ENCODE peak calls at places on chromosomes 16 and 17, in eight cellular contexts. U is ovary, A is stomach, O is endothelial cell of umbilical vein, Z is gastrocnemius medialis, S is K562, P is uterus, N is heart left ventricle. M is an unnamed sample.

GRCh38 chr16:50276801-50277560 is 10.6 kb downstream of the ADCY7 start:
- DNase-seq in U (no peak), Z (no peak), S (no peak), O (no peak), A (no peak), P (no peak), N (no peak), M (no peak)

GRCh38 chr17:2043785-2044184 is 2.0 kb downstream of the OVCA2 start:
- DNase-seq in P (no peak), U (no peak), N (no peak), O (no peak), Z (no peak), S (no peak), A (no peak), M (no peak)

GRCh38 chr17:7258731-7259554 is 3.3 kb downstream of the CLDN7 start:
- DNase-seq in N (no peak), Z (no peak), P (no peak), S (no peak), O (no peak), A (no peak), U (no peak), M (no peak)

GRCh38 chr17:50677851-50678375 is 29.8 kb downstream of the ANKRD40 start:
- DNase-seq in N (no peak), P (no peak), O (no peak), Z (no peak), U (no peak), S (no peak), A (no peak), M (no peak)

GRCh38 chr17:78412403-78412802 is 34.0 kb downstream of the PGS1 start:
- DNase-seq in U (no peak), P (no peak), N (no peak), S (peak; percentile 64), A (no peak), Z (peak; percentile 27), O (no peak), M (no peak)

GRCh38 chr16:83742076-83742475 is 65.7 kb upstream of the HSBP1 start:
- DNase-seq in S (no peak), P (no peak), N (no peak), Z (no peak), U (no peak), A (no peak), O (no peak), M (no peak)

GRCh38 chr16:46845952-46846351 is 15.0 kb upstream of the C16orf87 start:
- DNase-seq in S (no peak), Z (no peak), O (no peak), A (no peak), N (no peak), U (no peak), P (no peak), M (peak; percentile 31)

GRCh38 chr17:76121932-76122383 is 18.4 kb upstream of the EXOC7 start:
- DNase-seq in S (no peak), O (no peak), U (peak; percentile 48), Z (no peak), A (peak; percentile 35), P (peak; percentile 31), N (peak; percentile 47), M (no peak)

GRCh38 chr17:74723891-74724290 is 11.2 kb upstream of the CD300LF start:
- DNase-seq in O (no peak), U (no peak), N (no peak), A (no peak), S (no peak), Z (no peak), P (no peak), M (no peak)

GRCh38 chr17:70905796-70906195 is 736.5 kb downstream of the KCNJ2 start:
- DNase-seq in U (no peak), N (peak; percentile 56), S (no peak), P (no peak), Z (no peak), O (no peak), A (no peak), M (no peak)

GRCh38 chr17:16969931-16970906 is 1.7 kb downstream of the TNFRSF13B start:
- DNase-seq in A (no peak), O (no peak), S (no peak), Z (no peak), U (no peak), P (no peak), N (no peak), M (no peak)

GRCh38 chr17:8155341-8156173 is 3.4 kb upstream of the PER1 start:
- DNase-seq in N (no peak), A (peak; percentile 60), Z (no peak), O (no peak), S (no peak), U (no peak), P (no peak), M (peak; percentile 63)

GRCh38 chr17:8532021-8532420 is 96.3 kb downstream of the NDEL1 start:
- DNase-seq in S (peak; percentile 90), Z (no peak), A (peak; percentile 63), U (no peak), N (no peak), O (no peak), P (no peak), M (no peak)

GRCh38 chr17:81035389-81036127 is 607 bp downstream of the BAIAP2 start:
- DNase-seq in Z (no peak), N (peak; percentile 37), A (no peak), S (peak; percentile 57), U (peak; percentile 55), P (no peak), O (peak; percentile 26), M (no peak)

GRCh38 chr17:49388290-49388640 is 26.2 kb upstream of the ZNF652 start:
- DNase-seq in U (no peak), O (no peak), P (no peak), S (no peak), Z (no peak), N (no peak), A (no peak), M (no peak)
- H3K4me3 ChIP-seq in U (no peak overlapping the region), O (no peak overlapping the region), P (no peak overlapping the region), S (no peak overlapping the region), Z (no peak overlapping the region), N (no peak overlapping the region), A (no peak overlapping the region), M (no peak overlapping the region)

GRCh38 chr16:88624481-88624880 is 13.9 kb upstream of the IL17C start:
- DNase-seq in P (no peak), S (no peak), A (no peak), Z (no peak), U (no peak), O (no peak), N (no peak), M (no peak)

GRCh38 chr16:88622125-88622524 is 16.2 kb upstream of the IL17C start:
- DNase-seq in Z (no peak), N (no peak), O (no peak), P (no peak), U (no peak), A (no peak), S (no peak), M (no peak)

GRCh38 chr16:88622866-88623265 is 15.5 kb upstream of the IL17C start:
- DNase-seq in O (no peak), A (no peak), Z (no peak), N (no peak), S (no peak), U (no peak), P (no peak), M (no peak)

GRCh38 chr16:88624977-88625576 is 13.3 kb upstream of the IL17C start:
- DNase-seq in N (no peak), P (no peak), O (no peak), Z (no peak), S (no peak), A (no peak), U (no peak), M (no peak)

DNA sequence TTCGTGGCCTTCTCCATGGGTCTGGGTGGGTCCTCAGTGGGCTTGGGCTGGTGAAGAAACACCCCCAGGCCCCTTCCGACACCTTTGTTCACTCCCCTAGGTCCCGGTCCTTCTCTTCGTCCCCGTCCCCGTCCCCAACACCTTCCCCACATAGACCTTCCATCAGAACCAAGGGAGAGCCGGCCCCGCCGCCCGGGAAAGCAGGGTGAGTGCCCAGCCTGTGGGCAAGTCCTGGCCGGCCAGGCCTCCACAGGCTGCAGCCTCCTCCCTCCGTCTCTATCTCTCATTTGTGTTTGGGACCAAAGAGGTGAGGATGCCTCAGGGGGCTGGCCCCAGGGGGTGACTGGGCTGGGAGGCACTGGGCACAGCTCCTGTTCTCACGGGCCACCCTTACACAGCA is 14.5 kb upstream of the IL17C start:
- DNase-seq in P (no peak), O (no peak), A (no peak), U (no peak), Z (no peak), S (no peak), N (no peak), M (no peak)
- TF ChIP-seq POLR2A in P (no peak), O (no peak), A (no peak), U (no peak), Z (no peak), S (no peak), N (no peak), M (no peak)

DNA sequence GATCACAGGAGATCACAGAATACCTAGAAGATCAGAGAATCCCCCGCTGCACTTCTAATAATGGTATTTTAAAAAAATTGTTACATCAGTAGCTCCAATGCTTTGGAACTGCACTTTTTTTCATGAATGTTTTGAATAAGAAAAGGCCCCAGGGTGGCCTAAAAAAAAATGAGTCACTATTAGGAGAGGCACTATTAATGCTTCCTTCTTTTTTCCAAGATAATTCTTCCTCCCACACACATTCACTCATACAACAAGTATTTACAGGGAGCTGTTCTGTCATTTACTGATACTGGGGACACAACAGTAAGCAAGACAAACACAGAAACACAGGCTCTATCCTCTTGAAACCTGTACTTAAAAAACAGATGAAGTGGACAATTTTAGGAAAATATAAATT is 675 bp upstream of the PDZD9 start:
- DNase-seq in Z (no peak), S (no peak), A (no peak), U (no peak), P (no peak), O (no peak), N (no peak), M (no peak)
- H3K4me3 ChIP-seq in Z (no peak overlapping the region), S (no peak overlapping the region), A (no peak overlapping the region), U (no peak overlapping the region), P (no peak overlapping the region), O (no peak overlapping the region), N (no peak overlapping the region), M (no peak overlapping the region)

GRCh38 chr17:67548693-67549092 is 169.0 kb upstream of the NOL11 start:
- DNase-seq in O (no peak), A (no peak), Z (no peak), U (no peak), S (no peak), P (no peak), N (no peak), M (no peak)
- TF ChIP-seq POLR2A in O (no peak), A (no peak), Z (no peak), U (no peak), S (no peak), P (no peak), N (no peak), M (no peak)